ENCODE peak calls at places on chromosomes 1 and 21, in four cellular contexts. D, Y, U and Z are unnamed samples.

GRCh38 chr1:201191723-201192477 is 1.3 kb downstream of the IGFN1 start:
- DNase-seq in D (peak), Y (no peak), U (no peak), Z (peak)

GRCh38 chr1:226332947-226333346 is 24.0 kb upstream of the LIN9 start:
- DNase-seq in D (no peak), Y (no peak), U (no peak), Z (no peak)

GRCh38 chr1:10075732-10076131 is 43.0 kb downstream of the UBE4B start:
- DNase-seq in D (no peak), Y (no peak), U (no peak), Z (no peak)

GRCh38 chr21:32771134-32771523 is 426 bp downstream of the PAXBP1 start:
- DNase-seq in D (no peak), Y (peak), U (peak), Z (no peak)

GRCh38 chr1:184661801-184662200 is 92.9 kb downstream of the EDEM3 start:
- DNase-seq in D (no peak), Y (no peak), U (no peak), Z (no peak)

GRCh38 chr1:59978026-59978425 is 51.5 kb upstream of the CYP2J2 start:
- DNase-seq in D (no peak), Y (no peak), U (no peak), Z (no peak)

GRCh38 chr1:211761400-211761799 is 69.2 kb downstream of the LPGAT1 start:
- DNase-seq in D (no peak), Y (no peak), U (no peak), Z (no peak)

GRCh38 chr1:12228979-12229378 is 851 bp upstream of the VPS13D start:
- DNase-seq in D (no peak), Y (no peak), U (no peak), Z (no peak)

GRCh38 chr1:86499987-86500593 is 31.4 kb downstream of the CLCA1 start:
- DNase-seq in D (peak), Y (no peak), U (no peak), Z (no peak)

GRCh38 chr1:197355248-197355995 is 87.4 kb downstream of the CRB1 start:
- DNase-seq in D (no peak), Y (no peak), U (no peak), Z (no peak)

GRCh38 chr1:160217466-160218165 is 12.4 kb downstream of the PEA15 start:
- DNase-seq in D (no peak), Y (no peak), U (no peak), Z (no peak)

GRCh38 chr1:154219511-154219910 is 1.2 kb upstream of the UBAP2L start:
- DNase-seq in D (no peak), Y (no peak), U (no peak), Z (no peak)

GRCh38 chr1:194709439-194709838 is 1523.0 kb upstream of the B3GALT2 start:
- DNase-seq in D (no peak), Y (no peak), U (no peak), Z (no peak)

GRCh38 chr1:228528612-228529011 is 41.4 kb downstream of the RNF187 start:
- DNase-seq in D (no peak), Y (no peak), U (no peak), Z (no peak)

GRCh38 chr1:11802616-11802972 is 3.2 kb downstream of the MTHFR start:
- DNase-seq in D (no peak), Y (no peak), U (no peak), Z (no peak)